ENCODE peak calls at places on chromosome 2, in four cellular contexts. One of them, this sample, is unnamed.

GRCh38 chr2:20211420-20211819 is 13.5 kb downstream of the SDC1 start:
- DNase-seq in HS-27A: no peak
- DNase-seq in iris pigment epithelial cell: no peak
- DNase-seq in AG10803: no peak
- DNase-seq in this sample: no peak

GRCh38 chr2:181891258-181891965 is at the start of gene ITPRID2:
- DNase-seq in iris pigment epithelial cell: peak
- DNase-seq in HS-27A: peak
- DNase-seq in AG10803: peak
- DNase-seq in this sample: peak

GRCh38 chr2:97736608-97737330 is 23.4 kb downstream of the ZAP70 start:
- DNase-seq in HS-27A: no peak
- DNase-seq in AG10803: no peak
- DNase-seq in iris pigment epithelial cell: no peak
- DNase-seq in this sample: no peak

GRCh38 chr2:181998045-181998444 is 12.4 kb downstream of the PPP1R1C start:
- DNase-seq in HS-27A: no peak
- DNase-seq in AG10803: no peak
- DNase-seq in iris pigment epithelial cell: no peak
- DNase-seq in this sample: no peak

GRCh38 chr2:118249970-118250369 is 161.7 kb downstream of the INSIG2 start:
- DNase-seq in HS-27A: no peak
- DNase-seq in iris pigment epithelial cell: peak
- DNase-seq in AG10803: peak
- DNase-seq in this sample: no peak

GRCh38 chr2:36562973-36563532 is 34.9 kb downstream of the FEZ2 start:
- DNase-seq in HS-27A: no peak
- DNase-seq in iris pigment epithelial cell: peak
- DNase-seq in AG10803: peak
- DNase-seq in this sample: no peak

GRCh38 chr2:226564667-226565066 is 235.0 kb downstream of the IRS1 start:
- DNase-seq in HS-27A: no peak
- DNase-seq in iris pigment epithelial cell: no peak
- DNase-seq in AG10803: no peak
- DNase-seq in this sample: no peak

GRCh38 chr2:40281021-40281940 is 170.6 kb downstream of the SLC8A1 start:
- DNase-seq in AG10803: peak
- DNase-seq in HS-27A: peak
- DNase-seq in iris pigment epithelial cell: peak
- DNase-seq in this sample: peak

GRCh38 chr2:172404824-172405223 is 22.6 kb upstream of the ITGA6 start:
- DNase-seq in HS-27A: peak
- DNase-seq in iris pigment epithelial cell: peak
- DNase-seq in AG10803: peak
- DNase-seq in this sample: no peak

GRCh38 chr2:219228026-219228744 is 1.3 kb downstream of the ATG9A start:
- DNase-seq in iris pigment epithelial cell: no peak
- DNase-seq in AG10803: no peak
- DNase-seq in HS-27A: no peak
- DNase-seq in this sample: peak

GRCh38 chr2:25237764-25238163 is 69.4 kb upstream of the POMC start:
- DNase-seq in HS-27A: no peak
- DNase-seq in AG10803: no peak
- DNase-seq in iris pigment epithelial cell: no peak
- DNase-seq in this sample: no peak